ENCODE peak calls at places on chromosomes 1 and 21, in eight cellular contexts. C is SK-N-SH, S is neural progenitor cell, J is PC-3, W is GM23248, X is GM23338, R is HCT116, Y is OCI-LY7. U is an unnamed sample. For H3K4me1, the result is how much of the 10 kb centered on the place peaks cover.

GRCh38 chr1:10555635-10556429 is 81.1 kb downstream of the PEX14 start:
- DNase-seq in C (no peak), S (peak), J (no peak), W (no peak), X (peak), R (no peak), Y (peak), U (peak)

GRCh38 chr1:40980453-40981121 is 1.1 kb downstream of the CTPS1 start:
- DNase-seq in C (peak), S (peak), J (peak), W (peak), X (peak), R (no peak), Y (peak), U (peak)

GRCh38 chr1:29390491-29391361 is 154.4 kb downstream of the PTPRU start:
- DNase-seq in C (no peak), S (no peak), J (no peak), W (no peak), X (no peak), R (no peak), Y (no peak), U (no peak)

GRCh38 chr1:119253366-119253765 is 112.9 kb upstream of the WARS2 start:
- DNase-seq in C (no peak), S (no peak), J (peak), W (peak), X (no peak), R (no peak), Y (no peak), U (no peak)

GRCh38 chr1:153032677-153033308 is 1.8 kb downstream of the SPRR1B start:
- DNase-seq in C (peak), S (peak), J (peak), W (peak), X (peak), R (peak), Y (peak), U (no peak)

GRCh38 chr1:238199325-238199724 is 308.6 kb upstream of the ZP4 start:
- DNase-seq in C (no peak), S (peak), J (no peak), W (no peak), X (no peak), R (no peak), Y (no peak), U (no peak)

GRCh38 chr1:93717639-93718038 is 36.0 kb upstream of the BCAR3 start:
- DNase-seq in C (no peak), S (no peak), J (no peak), W (no peak), X (no peak), R (no peak), Y (no peak), U (no peak)

GRCh38 chr1:111603979-111604378 is 15.6 kb upstream of the RAP1A start:
- DNase-seq in C (no peak), S (no peak), J (no peak), W (no peak), X (no peak), R (no peak), Y (peak), U (no peak)

GRCh38 chr1:41498809-41499208 is 14.3 kb upstream of the EDN2 start:
- DNase-seq in C (no peak), S (no peak), J (peak), W (peak), X (peak), R (no peak), Y (no peak), U (no peak)

GRCh38 chr1:116558140-116558549 is 12.7 kb downstream of the CD58 start:
- DNase-seq in C (no peak), S (no peak), J (no peak), W (no peak), X (no peak), R (no peak), Y (no peak), U (no peak)

GRCh38 chr1:34682452-34683223 is 72.2 kb upstream of the GJB5 start:
- DNase-seq in C (no peak), S (no peak), J (no peak), W (no peak), X (no peak), R (no peak), Y (no peak), U (peak)

GRCh38 chr1:215673943-215674342 is 106.8 kb downstream of the KCTD3 start:
- DNase-seq in C (no peak), S (no peak), J (no peak), W (no peak), X (no peak), R (no peak), Y (no peak), U (no peak)

GRCh38 chr1:33327587-33328325 is 6.9 kb upstream of the A3GALT2 start:
- DNase-seq in C (no peak), S (no peak), J (peak), W (peak), X (no peak), R (no peak), Y (no peak), U (peak)

GRCh38 chr1:86687595-86687994 is 16.8 kb upstream of the SH3GLB1 start:
- DNase-seq in C (peak), S (no peak), J (peak), W (peak), X (no peak), R (no peak), Y (peak), U (no peak)

GRCh38 chr1:201361652-201362504 is 15.6 kb downstream of the TNNT2 start:
- DNase-seq in C (peak), S (peak), J (peak), W (peak), X (peak), R (peak), Y (peak), U (peak)

GRCh38 chr1:180948357-180948756 is 35.7 kb downstream of the KIAA1614 start:
- DNase-seq in C (peak), S (no peak), J (no peak), W (no peak), X (no peak), R (no peak), Y (no peak), U (no peak)

GRCh38 chr1:19439464-19440171 is 45.7 kb downstream of the CAPZB start:
- DNase-seq in C (peak), S (peak), J (no peak), W (peak), X (peak), R (no peak), Y (peak), U (no peak)

GRCh38 chr1:163168053-163168452 is 34.7 kb downstream of the RGS5 start:
- DNase-seq in C (no peak), S (no peak), J (peak), W (peak), X (no peak), R (peak), Y (no peak), U (peak)

GRCh38 chr1:227459326-227459841 is 104.0 kb upstream of the ZNF678 start:
- DNase-seq in C (no peak), S (no peak), J (no peak), W (peak), X (no peak), R (no peak), Y (no peak), U (no peak)

GRCh38 chr1:69109276-69109675 is 458.4 kb upstream of the LRRC7 start:
- DNase-seq in C (no peak), S (no peak), J (no peak), W (no peak), X (no peak), R (no peak), Y (no peak), U (no peak)

GRCh38 chr1:64518692-64519481 is 49.0 kb downstream of the CACHD1 start:
- DNase-seq in C (no peak), S (peak), J (no peak), W (no peak), X (peak), R (no peak), Y (no peak), U (no peak)

GRCh38 chr1:42748461-42749410 is 8.7 kb upstream of the CLDN19 start:
- DNase-seq in C (no peak), S (no peak), J (no peak), W (no peak), X (no peak), R (no peak), Y (no peak), U (no peak)

GRCh38 chr1:47231314-47232186 is 475 bp downstream of the TAL1 start:
- DNase-seq in C (peak), S (peak), J (no peak), W (peak), X (peak), R (no peak), Y (no peak), U (peak)

GRCh38 chr21:45330075-45330781 is 42.5 kb upstream of the POFUT2 start:
- DNase-seq in C (no peak), S (no peak), J (peak), W (peak), X (no peak), R (no peak), Y (no peak), U (peak)

GRCh38 chr1:162485236-162485635 is 12.4 kb upstream of the UHMK1 start:
- DNase-seq in C (no peak), S (no peak), J (no peak), W (peak), X (no peak), R (no peak), Y (no peak), U (no peak)

GRCh38 chr1:145872421-145872891 is 13.2 kb downstream of the ANKRD35 start:
- DNase-seq in C (no peak), S (peak), J (no peak), W (peak), X (peak), R (no peak), Y (no peak), U (no peak)

GRCh38 chr1:6321205-6321604 is 60.3 kb upstream of the GPR153 start:
- DNase-seq in C (no peak), S (no peak), J (no peak), W (no peak), X (no peak), R (no peak), Y (no peak), U (no peak)

GRCh38 chr1:64476251-64476952 is 6.5 kb downstream of the CACHD1 start:
- DNase-seq in C (no peak), S (no peak), J (peak), W (peak), X (no peak), R (no peak), Y (no peak), U (peak)

GRCh38 chr1:15229569-15230170 is 17.4 kb upstream of the FHAD1 start:
- DNase-seq in C (no peak), S (no peak), J (peak), W (no peak), X (no peak), R (no peak), Y (no peak), U (no peak)

GRCh38 chr1:164631751-164632150 is 72.8 kb downstream of the PBX1 start:
- DNase-seq in C (no peak), S (no peak), J (no peak), W (no peak), X (no peak), R (no peak), Y (no peak), U (no peak)

GRCh38 chr1:228902781-228903572 is 167.7 kb downstream of the RHOU start:
- DNase-seq in C (peak), S (no peak), J (peak), W (peak), X (no peak), R (peak), Y (no peak), U (peak)

GRCh38 chr1:70264875-70265274 is 43.7 kb downstream of the SRSF11 start:
- DNase-seq in C (no peak), S (peak), J (no peak), W (no peak), X (no peak), R (no peak), Y (no peak), U (no peak)
- TF ChIP-seq EZH2phosphoT487 in C (no peak), S (no peak), J (no peak), W (no peak), X (no peak), R (no peak), Y (no peak), U (no peak)

DNA sequence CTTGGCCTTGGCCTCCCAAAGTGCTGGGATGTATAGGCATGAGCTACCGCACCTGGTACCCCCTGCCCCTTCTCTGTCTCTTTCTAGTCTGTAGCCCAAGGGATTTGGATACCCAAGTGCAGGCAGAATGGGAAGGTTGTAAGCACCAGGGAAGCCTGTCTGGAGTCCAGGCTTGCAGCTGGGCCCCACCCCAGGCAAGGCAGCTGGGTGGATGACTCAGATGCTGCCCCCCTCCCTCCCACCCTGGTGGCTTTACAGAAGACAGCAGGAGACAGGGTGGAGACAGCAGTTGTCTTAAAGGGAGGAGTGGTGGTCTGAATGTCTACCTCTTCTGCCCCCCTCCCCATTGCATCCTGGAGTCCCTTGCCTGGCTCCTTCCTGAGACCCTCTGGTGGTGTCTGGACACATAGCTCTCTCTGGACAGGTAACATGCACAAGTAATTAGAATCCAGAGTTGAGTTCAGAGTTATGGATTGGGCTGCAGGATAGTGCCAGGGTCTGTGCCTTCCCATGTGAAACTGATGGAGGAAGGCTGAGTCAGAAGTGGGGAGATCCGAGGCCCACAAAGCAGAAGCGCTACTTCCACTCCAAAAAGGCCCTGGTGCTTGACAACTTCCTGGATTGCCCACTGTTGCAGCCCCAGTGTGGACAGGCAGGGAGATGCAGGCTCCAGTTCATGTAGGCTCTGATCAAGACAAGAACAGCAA is 5.1 kb downstream of the LMNA start:
- DNase-seq in C (no peak), S (no peak), J (peak), W (peak), X (no peak), R (no peak), Y (peak), U (peak)
- H3K4me1 ChIP-seq in C (half or more), S (under half), J (half or more), W (half or more), X (under half), R (half or more), Y (under half), U (half or more)

DNA sequence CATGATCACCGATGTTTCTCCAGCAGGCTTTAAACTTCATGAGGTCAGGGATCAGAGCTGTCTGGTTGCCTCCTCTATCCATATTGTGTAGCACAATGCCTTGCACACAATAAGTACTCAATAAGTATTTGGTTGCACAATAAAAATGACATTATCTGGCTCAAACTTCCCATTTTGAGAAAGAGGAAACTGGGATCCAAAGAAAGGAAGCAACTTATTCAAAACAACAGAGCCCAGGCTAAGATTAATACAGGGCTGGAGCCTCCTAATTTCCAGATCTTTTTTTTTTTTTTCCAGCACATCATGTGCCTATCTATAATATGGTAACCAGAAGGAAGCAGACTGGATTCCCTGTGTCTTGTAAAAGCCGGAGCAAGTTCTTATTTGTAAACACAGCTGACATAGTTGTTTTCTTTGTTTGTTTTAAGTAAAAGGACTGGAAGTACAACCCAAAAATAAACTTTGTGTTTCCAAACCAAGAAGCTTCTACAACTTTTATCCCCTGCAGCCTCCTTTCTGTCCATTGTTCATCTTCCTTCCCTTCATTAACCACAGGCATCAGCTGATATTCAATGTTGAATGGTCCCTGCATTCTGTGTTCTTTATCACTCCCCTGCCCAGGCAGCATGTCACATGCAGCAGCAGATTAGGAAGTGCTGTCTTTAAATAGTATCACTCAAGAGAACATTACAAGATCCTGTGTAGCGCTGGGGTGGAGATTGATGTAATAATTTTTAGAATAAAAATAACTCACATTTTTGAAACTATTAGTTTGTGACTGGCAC is 71.2 kb upstream of the HOOK1 start:
- DNase-seq in C (no peak), S (no peak), J (no peak), W (no peak), X (no peak), R (no peak), Y (no peak), U (no peak)
- TF ChIP-seq EZH2phosphoT487 in C (no peak), S (no peak), J (no peak), W (no peak), X (no peak), R (no peak), Y (no peak), U (no peak)

GRCh38 chr1:8389962-8390535 is 72.1 kb downstream of the SLC45A1 start:
- DNase-seq in C (no peak), S (no peak), J (no peak), W (no peak), X (no peak), R (no peak), Y (no peak), U (no peak)

GRCh38 chr1:8394456-8395321 is 76.8 kb downstream of the SLC45A1 start:
- DNase-seq in C (no peak), S (no peak), J (peak), W (peak), X (no peak), R (no peak), Y (no peak), U (no peak)

GRCh38 chr1:8395433-8395866 is 77.5 kb downstream of the SLC45A1 start:
- DNase-seq in C (no peak), S (no peak), J (no peak), W (no peak), X (no peak), R (no peak), Y (peak), U (no peak)

GRCh38 chr1:8390707-8391106 is 72.8 kb downstream of the SLC45A1 start:
- DNase-seq in C (no peak), S (no peak), J (no peak), W (no peak), X (no peak), R (no peak), Y (no peak), U (no peak)

GRCh38 chr1:8392522-8392921 is 74.6 kb downstream of the SLC45A1 start:
- DNase-seq in C (peak), S (no peak), J (no peak), W (no peak), X (no peak), R (no peak), Y (no peak), U (no peak)
- H3K4me1 ChIP-seq in C (under half), S (under half), J (under half), W (under half), X (under half), R (under half), Y (under half), U (under half)